ENCODE peak calls at places on chromosomes 13 and 19, in eight cellular contexts. F is A549, U is H1, P is SK-N-SH, Y is upper lobe of left lung, E is ovary, Z is K562, G is transverse colon. T is an unnamed sample.

GRCh38 chr19:12331211-12331941 is 2.1 kb downstream of the ZNF563 start:
- DNase-seq in U (no peak), E (no peak), P (no peak), G (peak; percentile 18), F (no peak), Y (peak; percentile 38), Z (no peak), T (no peak)

GRCh38 chr19:41886761-41887710 is 4.1 kb downstream of the ARHGEF1 start:
- DNase-seq in E (no peak), F (no peak), P (no peak), G (peak; percentile 51), U (no peak), Y (no peak), Z (no peak), T (no peak)

GRCh38 chr19:1232231-1232637 is 5.6 kb downstream of the CBARP start:
- DNase-seq in P (no peak), G (no peak), F (no peak), Z (no peak), Y (no peak), U (no peak), E (no peak), T (no peak)

GRCh38 chr19:1566392-1567115 is 1.6 kb downstream of the MEX3D start:
- DNase-seq in P (peak; percentile 95), F (peak; percentile 50), G (peak; percentile 59), Y (peak; percentile 77), E (peak; percentile 85), U (peak; percentile 80), Z (no peak), T (peak; percentile 71)

GRCh38 chr13:94112227-94112626 is 367.3 kb downstream of the DCT start:
- DNase-seq in G (no peak), E (no peak), Y (no peak), F (no peak), P (no peak), Z (no peak), U (no peak), T (no peak)

GRCh38 chr13:105105471-105105870 is 1430.0 kb downstream of the EFNB2 start:
- DNase-seq in Z (no peak), E (no peak), Y (no peak), U (no peak), P (no peak), G (no peak), F (no peak), T (no peak)

GRCh38 chr19:32676895-32677359 is 1.3 kb downstream of the RGS9BP start:
- DNase-seq in Y (no peak), Z (no peak), E (no peak), F (no peak), P (no peak), G (no peak), U (no peak), T (no peak)

GRCh38 chr13:41007359-41008118 is 11.6 kb downstream of the ELF1 start:
- DNase-seq in Z (peak; percentile 31), G (no peak), U (no peak), P (no peak), F (no peak), E (no peak), Y (no peak), T (no peak)

DNA sequence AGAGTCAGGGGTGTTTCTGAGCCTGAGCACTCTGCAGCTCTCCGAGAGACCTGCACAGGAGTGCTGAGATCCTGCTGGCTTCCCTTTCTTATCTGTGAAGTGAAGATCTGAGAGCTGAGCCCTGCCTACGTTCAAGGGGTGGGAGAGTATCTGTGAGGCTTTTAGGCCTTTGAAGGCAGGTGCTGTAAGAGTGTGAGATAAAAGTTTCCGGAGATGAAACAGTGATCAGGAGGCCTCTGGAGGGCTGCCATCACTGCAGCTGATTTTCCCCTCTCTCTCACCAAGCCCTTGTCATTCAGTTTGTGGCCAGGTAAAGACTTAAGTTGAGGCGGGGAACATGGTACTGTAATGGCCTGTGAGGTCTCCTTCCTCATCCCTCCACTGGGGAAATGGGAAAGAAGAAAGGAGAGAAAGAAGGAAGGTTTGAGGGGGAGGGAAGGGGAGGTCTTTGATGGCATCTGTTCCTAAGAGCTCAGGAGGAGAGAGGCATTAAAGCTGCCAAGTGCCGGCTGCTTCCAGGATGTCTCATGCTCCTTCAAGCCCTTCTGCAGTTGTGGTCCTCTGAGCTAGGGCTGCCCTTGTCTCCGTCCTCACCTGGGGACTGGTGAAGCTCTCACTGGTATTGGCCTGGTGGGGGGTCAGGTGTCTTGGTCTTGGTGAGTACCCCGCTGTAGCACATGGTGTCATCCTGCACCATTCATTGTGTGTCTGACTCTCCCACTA is 83.3 kb downstream of the AKAP11 start:
- DNase-seq in F (no peak), Y (no peak), Z (no peak), P (no peak), E (no peak), U (no peak), G (no peak), T (no peak)
- TF ChIP-seq EP300 in F (no peak), Y (no peak), Z (no peak), P (no peak), E (no peak), U (no peak), G (no peak), T (no peak)

GRCh38 chr13:99766641-99767045 is 204.9 kb downstream of the ZIC5 start:
- DNase-seq in E (no peak), P (no peak), Z (no peak), G (no peak), F (no peak), U (peak; percentile 63), Y (no peak), T (no peak)
- TF ChIP-seq CTCF in E (no peak), P (no peak), Z (peak; percentile 2), G (no peak), F (no peak), U (peak; percentile 64), Y (no peak), T (no peak)

DNA sequence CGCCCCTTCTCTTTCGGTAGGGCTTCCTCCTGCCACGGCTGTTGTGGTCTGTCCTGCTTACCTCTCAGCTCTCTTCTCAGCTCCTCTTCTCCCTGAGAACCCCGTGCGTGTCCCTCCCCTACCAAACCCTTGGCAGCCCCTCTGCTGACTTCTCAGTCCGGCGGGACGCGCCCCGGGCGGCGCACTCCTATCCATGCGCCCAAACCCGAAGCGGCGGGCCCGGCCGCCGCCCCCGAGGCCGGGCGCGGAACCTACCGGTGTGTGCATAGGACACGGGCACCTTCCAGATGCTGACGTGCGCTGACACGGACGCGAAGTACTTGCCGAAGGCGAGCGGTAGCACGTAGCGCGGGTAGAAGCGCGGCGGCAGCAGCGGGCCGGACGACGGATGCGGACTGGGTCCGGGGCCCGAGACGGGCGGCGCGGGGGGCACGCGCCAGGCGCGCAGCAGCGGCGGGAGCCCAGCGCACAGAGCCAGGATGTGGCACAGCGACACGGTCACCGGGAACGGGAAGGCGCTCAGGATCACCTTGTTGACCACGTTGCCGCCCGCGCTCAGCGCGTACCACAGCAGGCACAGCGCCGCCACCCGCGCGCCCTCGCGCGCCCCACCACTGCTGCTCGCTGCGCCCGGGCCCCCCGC is 405 bp downstream of the SLC35E1 start:
- DNase-seq in P (no peak), Z (no peak), U (peak; percentile 58), F (no peak), G (peak; percentile 51), E (no peak), Y (no peak), T (peak; percentile 41)
- TF ChIP-seq EP300 in P (no peak), Z (no peak), U (no peak), F (no peak), G (no peak), E (no peak), Y (no peak), T (no peak)

GRCh38 chr19:29084266-29084665 is 128.7 kb downstream of the UQCRFS1 start:
- DNase-seq in G (no peak), U (peak; percentile 68), E (no peak), Z (peak; percentile 53), P (peak; percentile 49), F (peak; percentile 55), Y (no peak), T (no peak)
- TF ChIP-seq CTCF in G (no peak), U (peak; percentile 54), E (no peak), Z (peak; percentile 56), P (peak; percentile 52), F (peak; percentile 24), Y (no peak), T (no peak)